ENCODE peak calls at places on chromosomes 6 and 20, in ten cellular contexts. O is stimulated activated CD8-positive, alpha-beta memory T cell treated with anti-CD3 and anti-CD28 coated beads, Interleukin-2, amount 100 ng/mL, for 1 hour; E is bronchial epithelial cell; N is posterior cingulate gyrus; A is HT1080; W is head of caudate nucleus; H is activated CD4-positive, alpha-beta T cell treated with anti-CD3 and anti-CD28 coated beads, Interleukin-2, amount 10 ng/mL, durations not matched to agents 7 days and 5 days; G is cardiac fibroblast; V is stomach; I is lower leg skin. Z is an unnamed sample.

GRCh38 chr6:74113901-74114300 is 417.9 kb downstream of the CD109 start:
- DNase-seq in O (no peak), E (peak), N (no peak), A (peak), W (no peak), H (no peak), G (no peak), V (no peak), I (no peak), Z (no peak)

GRCh38 chr20:61976650-61977332 is 88.9 kb downstream of the TAF4 start:
- DNase-seq in O (no peak), E (no peak), N (no peak), A (no peak), W (no peak), H (no peak), G (no peak), V (no peak), I (no peak), Z (no peak)

GRCh38 chr6:156589281-156589680 is 187.9 kb upstream of the ARID1B start:
- DNase-seq in O (no peak), E (no peak), N (no peak), A (peak), W (no peak), H (no peak), G (peak), V (no peak), I (no peak), Z (no peak)

GRCh38 chr20:62393266-62393665 is 6.4 kb downstream of the RPS21 start:
- DNase-seq in O (no peak), E (no peak), N (no peak), A (no peak), W (no peak), H (no peak), G (no peak), V (no peak), I (no peak), Z (no peak)

GRCh38 chr20:10513931-10514575 is 78.9 kb downstream of the SLX4IP start:
- DNase-seq in O (no peak), E (no peak), N (no peak), A (no peak), W (no peak), H (no peak), G (peak), V (no peak), I (no peak), Z (no peak)

GRCh38 chr6:2738373-2738979 is 12.2 kb downstream of the MYLK4 start:
- DNase-seq in O (peak), E (peak), N (no peak), A (peak), W (peak), H (peak), G (peak), V (peak), I (no peak), Z (peak)

GRCh38 chr6:21754891-21755290 is 161.3 kb downstream of the SOX4 start:
- DNase-seq in O (no peak), E (peak), N (no peak), A (peak), W (no peak), H (no peak), G (peak), V (no peak), I (no peak), Z (no peak)

GRCh38 chr6:111727041-111727440 is 121.4 kb upstream of the TRAF3IP2 start:
- DNase-seq in O (no peak), E (no peak), N (no peak), A (peak), W (no peak), H (no peak), G (peak), V (no peak), I (no peak), Z (no peak)

GRCh38 chr6:21664263-21665081 is 70.9 kb downstream of the SOX4 start:
- DNase-seq in O (no peak), E (no peak), N (no peak), A (no peak), W (peak), H (peak), G (peak), V (no peak), I (no peak), Z (no peak)

GRCh38 chr20:35226775-35227681 is 538 bp downstream of the MMP24 start:
- DNase-seq in O (no peak), E (peak), N (peak), A (no peak), W (peak), H (peak), G (peak), V (peak), I (no peak), Z (no peak)

GRCh38 chr20:53070714-53071392 is 98.7 kb downstream of the TSHZ2 start:
- DNase-seq in O (no peak), E (peak), N (no peak), A (no peak), W (no peak), H (peak), G (no peak), V (no peak), I (no peak), Z (no peak)

GRCh38 chr6:51396583-51396982 is 577.9 kb downstream of the TFAP2B start:
- DNase-seq in O (no peak), E (no peak), N (no peak), A (no peak), W (no peak), H (no peak), G (no peak), V (no peak), I (no peak), Z (no peak)

GRCh38 chr6:128631031-128631430 is 110.6 kb upstream of the PTPRK start:
- DNase-seq in O (no peak), E (no peak), N (no peak), A (no peak), W (no peak), H (no peak), G (no peak), V (no peak), I (no peak), Z (no peak)

GRCh38 chr20:53870426-53871199 is 199.8 kb downstream of the BCAS1 start:
- DNase-seq in O (no peak), E (no peak), N (no peak), A (no peak), W (no peak), H (no peak), G (no peak), V (no peak), I (no peak), Z (no peak)

GRCh38 chr6:14549319-14549770 is 431.8 kb downstream of the CD83 start:
- DNase-seq in O (no peak), E (no peak), N (no peak), A (no peak), W (no peak), H (no peak), G (no peak), V (no peak), I (no peak), Z (peak)

GRCh38 chr20:54980321-54980960 is 505.0 kb downstream of the DOK5 start:
- DNase-seq in O (no peak), E (peak), N (no peak), A (peak), W (no peak), H (no peak), G (no peak), V (no peak), I (no peak), Z (peak)

GRCh38 chr6:37433657-37434271 is 743 bp downstream of the CMTR1 start:
- DNase-seq in O (peak), E (no peak), N (no peak), A (no peak), W (peak), H (peak), G (peak), V (no peak), I (peak), Z (peak)

GRCh38 chr6:136550045-136550329 is 235 bp downstream of the MAP7 start:
- DNase-seq in O (no peak), E (no peak), N (no peak), A (no peak), W (no peak), H (no peak), G (no peak), V (no peak), I (no peak), Z (no peak)

GRCh38 chr6:153088796-153089195 is 42.3 kb downstream of the RGS17 start:
- DNase-seq in O (no peak), E (peak), N (no peak), A (no peak), W (no peak), H (no peak), G (peak), V (no peak), I (no peak), Z (no peak)

GRCh38 chr6:154656660-154657059 is 76.6 kb upstream of the SCAF8 start:
- DNase-seq in O (no peak), E (no peak), N (no peak), A (no peak), W (no peak), H (no peak), G (no peak), V (no peak), I (no peak), Z (no peak)

GRCh38 chr6:9514146-9514545 is 900.7 kb downstream of the TFAP2A start:
- DNase-seq in O (no peak), E (peak), N (no peak), A (no peak), W (no peak), H (no peak), G (no peak), V (no peak), I (no peak), Z (no peak)

GRCh38 chr6:144886682-144887081 is 601.5 kb downstream of the UTRN start:
- DNase-seq in O (no peak), E (no peak), N (no peak), A (no peak), W (no peak), H (no peak), G (no peak), V (no peak), I (no peak), Z (no peak)

GRCh38 chr20:22583773-22584629 is at the start of gene FOXA2:
- DNase-seq in O (no peak), E (peak), N (no peak), A (peak), W (no peak), H (no peak), G (no peak), V (peak), I (no peak), Z (no peak)

GRCh38 chr6:108727966-108728730 is 120.1 kb upstream of the ARMC2 start:
- DNase-seq in O (no peak), E (no peak), N (no peak), A (no peak), W (no peak), H (no peak), G (no peak), V (no peak), I (peak), Z (no peak)

GRCh38 chr20:8507231-8507630 is 375.2 kb downstream of the PLCB1 start:
- DNase-seq in O (no peak), E (no peak), N (no peak), A (no peak), W (no peak), H (no peak), G (no peak), V (no peak), I (no peak), Z (no peak)

GRCh38 chr6:11414564-11414963 is 123.0 kb upstream of the TMEM170B start:
- DNase-seq in O (no peak), E (peak), N (no peak), A (no peak), W (no peak), H (peak), G (no peak), V (no peak), I (no peak), Z (peak)

GRCh38 chr6:152143359-152143758 is 335.9 kb downstream of the ESR1 start:
- DNase-seq in O (no peak), E (no peak), N (no peak), A (no peak), W (no peak), H (no peak), G (no peak), V (no peak), I (no peak), Z (no peak)

GRCh38 chr20:46131396-46131795 is 13.3 kb downstream of the CD40 start:
- DNase-seq in O (no peak), E (no peak), N (no peak), A (no peak), W (no peak), H (no peak), G (peak), V (no peak), I (no peak), Z (no peak)

GRCh38 chr6:15825332-15825930 is 162.6 kb upstream of the DTNBP1 start:
- DNase-seq in O (no peak), E (no peak), N (no peak), A (no peak), W (no peak), H (no peak), G (no peak), V (no peak), I (no peak), Z (no peak)

Z was measured in NAMALWA.